ENCODE peak calls at places on chromosome 15, in eight cellular contexts. B is WERI-Rb-1, X is epithelial cell of esophagus, D is occipital lobe, M is GM10248, O is GM20000, W is GM13976, V is neural progenitor cell. A is an unnamed sample.

GRCh38 chr15:92638291-92638708 is 17.3 kb downstream of the FAM174B start:
- DNase-seq in V (no peak), B (peak; percentile 44), M (no peak), W (no peak), O (no peak), D (no peak), X (peak; percentile 29), A (no peak)

GRCh38 chr15:44193651-44194396 is 1.2 kb downstream of the FRMD5 start:
- DNase-seq in V (peak; percentile 62), X (peak; percentile 36), D (peak; percentile 67), M (no peak), O (peak; percentile 18), W (no peak), B (no peak), A (peak; percentile 24)

GRCh38 chr15:89089316-89090230 is 1.3 kb downstream of the ABHD2 start:
- DNase-seq in W (no peak), V (no peak), X (no peak), B (no peak), M (no peak), O (no peak), D (no peak), A (no peak)

GRCh38 chr15:62359416-62359815 is 194.3 kb upstream of the C2CD4B start:
- DNase-seq in B (no peak), V (no peak), O (no peak), X (no peak), W (no peak), M (no peak), D (no peak), A (no peak)

GRCh38 chr15:61518191-61518950 is 289.3 kb upstream of the RORA start:
- DNase-seq in W (no peak), O (no peak), V (peak; percentile 12), X (peak; percentile 12), B (no peak), M (no peak), D (no peak), A (no peak)

GRCh38 chr15:60721706-60722105 is 242.8 kb upstream of the ICE2 start:
- DNase-seq in M (no peak), W (no peak), X (peak; percentile 41), D (no peak), B (no peak), V (no peak), O (no peak), A (no peak)

GRCh38 chr15:58543664-58544335 is 112.0 kb downstream of the LIPC start:
- DNase-seq in X (no peak), D (no peak), B (no peak), W (no peak), M (no peak), O (no peak), V (no peak), A (no peak)

GRCh38 chr15:70995383-70995965 is 102.8 kb downstream of the LRRC49 start:
- DNase-seq in X (no peak), W (no peak), O (no peak), M (no peak), B (no peak), V (no peak), D (no peak), A (no peak)

GRCh38 chr15:70956596-70956995 is 64.0 kb downstream of the LRRC49 start:
- DNase-seq in D (no peak), B (no peak), V (no peak), O (no peak), X (no peak), W (no peak), M (no peak), A (no peak)

GRCh38 chr15:59751552-59752413 is 62.7 kb upstream of the BNIP2 start:
- DNase-seq in B (no peak), X (peak; percentile 64), O (no peak), W (no peak), M (no peak), D (no peak), V (peak; percentile 49), A (no peak)

GRCh38 chr15:95368211-95368610 is 962.3 kb upstream of the NR2F2 start:
- DNase-seq in O (no peak), B (no peak), X (no peak), M (no peak), D (no peak), W (no peak), V (no peak), A (no peak)

GRCh38 chr15:41936649-41937567 is 35.4 kb downstream of the EHD4 start:
- DNase-seq in X (no peak), B (no peak), V (no peak), O (peak; percentile 55), M (peak; percentile 66), W (peak; percentile 61), D (no peak), A (no peak)

GRCh38 chr15:52681441-52681840 is 2.3 kb upstream of the ATOSA start:
- DNase-seq in B (no peak), X (no peak), O (no peak), V (no peak), D (no peak), M (no peak), W (no peak), A (no peak)

GRCh38 chr15:68719676-68720075 is 101.0 kb downstream of the ANP32A start:
- DNase-seq in W (no peak), M (no peak), O (no peak), X (peak; percentile 47), B (no peak), V (no peak), D (no peak), A (no peak)

GRCh38 chr15:51266548-51266947 is 71.8 kb downstream of the CYP19A1 start:
- DNase-seq in V (peak; percentile 13), D (no peak), W (no peak), M (no peak), O (no peak), X (no peak), B (no peak), A (no peak)

GRCh38 chr15:70375006-70375409 is 277.3 kb upstream of the TLE3 start:
- DNase-seq in M (no peak), O (no peak), X (peak; percentile 80), B (no peak), V (no peak), W (no peak), D (no peak), A (no peak)

GRCh38 chr15:40084657-40085056 is 24.0 kb downstream of the BMF start:
- DNase-seq in D (no peak), X (peak; percentile 91), O (no peak), B (no peak), M (no peak), V (no peak), W (no peak), A (no peak)

GRCh38 chr15:68818671-68819450 is 1.8 kb downstream of the ANP32A start:
- DNase-seq in D (no peak), M (peak; percentile 49), B (peak; percentile 51), W (peak; percentile 56), X (peak; percentile 36), O (peak; percentile 59), V (peak; percentile 78), A (peak; percentile 69)

GRCh38 chr15:75172168-75172841 is 29.4 kb upstream of the C15orf39 start:
- DNase-seq in B (no peak), M (no peak), V (no peak), O (no peak), D (no peak), W (no peak), X (no peak), A (no peak)

GRCh38 chr15:81813215-81813614 is 232.6 kb downstream of the MEX3B start:
- DNase-seq in B (peak; percentile 58), X (no peak), M (no peak), D (no peak), V (peak; percentile 38), O (no peak), W (no peak), A (no peak)

GRCh38 chr15:65611888-65612615 is 1.1 kb upstream of the INTS14 start:
- DNase-seq in W (no peak), V (peak; percentile 61), M (no peak), D (no peak), O (peak; percentile 14), B (peak; percentile 11), X (no peak), A (no peak)

GRCh38 chr15:33104276-33104675 is 90.2 kb downstream of the FMN1 start:
- DNase-seq in D (no peak), W (no peak), V (no peak), O (no peak), X (peak; percentile 39), B (no peak), M (no peak), A (no peak)

GRCh38 chr15:88701561-88702095 is 62.8 kb downstream of the ISG20 start:
- DNase-seq in W (peak; percentile 66), O (peak; percentile 70), M (peak; percentile 65), V (peak; percentile 53), D (no peak), B (no peak), X (peak; percentile 23), A (no peak)

GRCh38 chr15:36832792-36833191 is 253.4 kb downstream of the CDIN1 start:
- DNase-seq in B (no peak), D (no peak), M (no peak), V (no peak), X (no peak), W (no peak), O (no peak), A (no peak)

GRCh38 chr15:57255751-57256150 is 120.6 kb upstream of the CGNL1 start:
- DNase-seq in V (no peak), O (no peak), X (no peak), W (no peak), D (no peak), B (no peak), M (no peak), A (no peak)

GRCh38 chr15:88655103-88655553 is 16.3 kb downstream of the ISG20 start:
- DNase-seq in B (no peak), X (no peak), O (no peak), W (no peak), V (no peak), D (no peak), M (no peak), A (no peak)

GRCh38 chr15:100802421-100803157 is 77.0 kb upstream of the ALDH1A3 start:
- DNase-seq in V (no peak), M (no peak), O (no peak), D (no peak), X (no peak), W (no peak), B (no peak), A (no peak)

GRCh38 chr15:45827275-45827674 is 192.4 kb downstream of the SQOR start:
- DNase-seq in D (no peak), O (no peak), X (no peak), W (no peak), M (no peak), B (no peak), V (no peak), A (no peak)

GRCh38 chr15:58515807-58516206 is 84.0 kb downstream of the LIPC start:
- DNase-seq in X (no peak), D (no peak), B (no peak), O (peak; percentile 48), W (peak; percentile 50), M (peak; percentile 39), V (no peak), A (no peak)

GRCh38 chr15:70348581-70349344 is 251.0 kb upstream of the TLE3 start:
- DNase-seq in X (peak; percentile 74), M (no peak), W (no peak), O (no peak), V (no peak), D (no peak), B (peak; percentile 75), A (peak; percentile 23)

GRCh38 chr15:90142216-90143175 is 40.2 kb upstream of the IDH2 start:
- DNase-seq in W (no peak), M (no peak), V (no peak), X (no peak), O (no peak), D (no peak), B (no peak), A (peak; percentile 30)

GRCh38 chr15:96802870-96803269 is 472.4 kb downstream of the NR2F2 start:
- DNase-seq in X (no peak), O (no peak), D (no peak), W (no peak), B (no peak), M (no peak), V (no peak), A (no peak)

GRCh38 chr15:67548862-67549651 is 6.6 kb downstream of the MAP2K5 start:
- DNase-seq in B (peak; percentile 67), W (no peak), O (no peak), M (no peak), D (peak; percentile 67), X (no peak), V (peak; percentile 93), A (peak; percentile 65)

GRCh38 chr15:37106490-37107001 is 6.2 kb upstream of the MEIS2 start:
- DNase-seq in V (peak; percentile 91), W (no peak), O (no peak), M (no peak), D (no peak), B (peak; percentile 86), X (peak; percentile 36), A (peak; percentile 75)

A was measured in head of caudate nucleus.